ENCODE peak calls at places on chromosome 5, in nine cellular contexts. J, Y, N, M, V, H, I, F and W are unnamed samples.

GRCh38 chr5:123699571-123699970 is 187.6 kb downstream of the CSNK1G3 start:
- DNase-seq in M (no peak), J (no peak), F (no peak), N (no peak), V (no peak), H (no peak), I (no peak), Y (no peak), W (no peak)

GRCh38 chr5:163867738-163868137 is 362.3 kb downstream of the MAT2B start:
- DNase-seq in V (no peak), F (no peak), N (no peak), M (no peak), I (no peak), J (peak; percentile 71), Y (no peak), H (no peak), W (no peak)

GRCh38 chr5:55492449-55492848 is 42.3 kb downstream of the PLPP1 start:
- DNase-seq in N (no peak), I (no peak), H (no peak), V (no peak), J (no peak), Y (no peak), M (no peak), F (no peak), W (no peak)

GRCh38 chr5:112862085-112862484 is 998 bp downstream of the SRP19 start:
- DNase-seq in M (no peak), V (no peak), I (no peak), H (peak; percentile 27), J (no peak), N (no peak), F (no peak), Y (no peak), W (no peak)

GRCh38 chr5:132687995-132688394 is 14.2 kb downstream of the IL4 start:
- DNase-seq in Y (no peak), I (no peak), H (no peak), M (no peak), F (no peak), V (no peak), N (no peak), J (no peak), W (no peak)

GRCh38 chr5:173672891-173673290 is 56.4 kb upstream of the BOD1 start:
- DNase-seq in J (no peak), M (no peak), F (no peak), N (no peak), H (no peak), I (no peak), V (no peak), Y (peak; percentile 20), W (no peak)

GRCh38 chr5:57735754-57736153 is 253.1 kb upstream of the ACTBL2 start:
- DNase-seq in I (no peak), N (no peak), F (peak; percentile 86), V (no peak), J (peak; percentile 74), M (no peak), H (peak; percentile 84), Y (no peak), W (no peak)

GRCh38 chr5:109645591-109646236 is 44.0 kb upstream of the MAN2A1 start:
- DNase-seq in F (no peak), I (no peak), Y (no peak), M (peak; percentile 22), N (no peak), V (no peak), H (no peak), J (no peak), W (no peak)

GRCh38 chr5:32687167-32687831 is 23.8 kb upstream of the NPR3 start:
- DNase-seq in I (no peak), V (no peak), J (peak; percentile 74), Y (peak; percentile 64), N (peak; percentile 32), F (no peak), M (no peak), H (no peak), W (no peak)

GRCh38 chr5:74406844-74407243 is 233.7 kb downstream of the ENC1 start:
- DNase-seq in M (no peak), N (no peak), I (no peak), F (no peak), H (no peak), V (no peak), J (no peak), Y (no peak), W (no peak)

GRCh38 chr5:154519375-154519774 is 41.3 kb upstream of the HAND1 start:
- DNase-seq in F (peak; percentile 29), Y (no peak), H (no peak), M (no peak), N (no peak), V (no peak), I (no peak), J (peak; percentile 12), W (no peak)

GRCh38 chr5:10652151-10652550 is 88.3 kb downstream of the ANKRD33B start:
- DNase-seq in Y (peak; percentile 17), I (no peak), F (no peak), M (no peak), H (no peak), N (no peak), V (no peak), J (peak; percentile 15), W (no peak)

GRCh38 chr5:40356248-40356647 is 323.5 kb upstream of the PTGER4 start:
- DNase-seq in M (no peak), V (no peak), H (no peak), F (no peak), J (no peak), I (no peak), Y (no peak), N (no peak), W (no peak)

GRCh38 chr5:124253421-124253820 is 493.0 kb downstream of the ZNF608 start:
- DNase-seq in F (no peak), J (no peak), M (no peak), N (no peak), Y (no peak), H (no peak), I (no peak), V (no peak), W (no peak)

GRCh38 chr5:133562554-133562953 is 49.8 kb downstream of the FSTL4 start:
- DNase-seq in J (no peak), N (no peak), Y (no peak), H (no peak), V (no peak), F (no peak), I (no peak), M (no peak), W (no peak)

GRCh38 chr5:54761213-54761701 is 224.1 kb downstream of the ESM1 start:
- DNase-seq in F (peak; percentile 16), I (no peak), Y (no peak), M (no peak), N (no peak), J (peak; percentile 98), H (no peak), V (no peak), W (peak; percentile 44)

GRCh38 chr5:134129411-134130238 is 15.1 kb downstream of the TCF7 start:
- DNase-seq in N (no peak), I (no peak), V (no peak), F (no peak), J (no peak), H (no peak), M (no peak), Y (no peak), W (no peak)

GRCh38 chr5:157600252-157600651 is 24.7 kb upstream of the ADAM19 start:
- DNase-seq in F (no peak), N (no peak), Y (no peak), V (no peak), H (no peak), I (no peak), M (no peak), J (no peak), W (no peak)

GRCh38 chr5:69131304-69131703 is 35.6 kb upstream of the CCNB1 start:
- DNase-seq in M (no peak), I (no peak), N (no peak), H (no peak), F (no peak), J (no peak), V (no peak), Y (no peak), W (no peak)

GRCh38 chr5:120615967-120616645 is 152.0 kb downstream of the PRR16 start:
- DNase-seq in Y (no peak), J (peak; percentile 77), N (no peak), V (no peak), M (no peak), I (no peak), F (peak; percentile 67), H (peak; percentile 69), W (no peak)

GRCh38 chr5:81212211-81212687 is 20.9 kb upstream of the CKMT2 start:
- DNase-seq in J (no peak), M (no peak), I (no peak), V (no peak), F (peak; percentile 16), N (no peak), Y (peak; percentile 61), H (no peak), W (no peak)
- TF ChIP-seq CTCF in J (no peak), M (no peak), I (no peak), V (peak; percentile 11), F (peak; percentile 17), N (no peak), Y (no peak), H (no peak), W (no peak)

DNA sequence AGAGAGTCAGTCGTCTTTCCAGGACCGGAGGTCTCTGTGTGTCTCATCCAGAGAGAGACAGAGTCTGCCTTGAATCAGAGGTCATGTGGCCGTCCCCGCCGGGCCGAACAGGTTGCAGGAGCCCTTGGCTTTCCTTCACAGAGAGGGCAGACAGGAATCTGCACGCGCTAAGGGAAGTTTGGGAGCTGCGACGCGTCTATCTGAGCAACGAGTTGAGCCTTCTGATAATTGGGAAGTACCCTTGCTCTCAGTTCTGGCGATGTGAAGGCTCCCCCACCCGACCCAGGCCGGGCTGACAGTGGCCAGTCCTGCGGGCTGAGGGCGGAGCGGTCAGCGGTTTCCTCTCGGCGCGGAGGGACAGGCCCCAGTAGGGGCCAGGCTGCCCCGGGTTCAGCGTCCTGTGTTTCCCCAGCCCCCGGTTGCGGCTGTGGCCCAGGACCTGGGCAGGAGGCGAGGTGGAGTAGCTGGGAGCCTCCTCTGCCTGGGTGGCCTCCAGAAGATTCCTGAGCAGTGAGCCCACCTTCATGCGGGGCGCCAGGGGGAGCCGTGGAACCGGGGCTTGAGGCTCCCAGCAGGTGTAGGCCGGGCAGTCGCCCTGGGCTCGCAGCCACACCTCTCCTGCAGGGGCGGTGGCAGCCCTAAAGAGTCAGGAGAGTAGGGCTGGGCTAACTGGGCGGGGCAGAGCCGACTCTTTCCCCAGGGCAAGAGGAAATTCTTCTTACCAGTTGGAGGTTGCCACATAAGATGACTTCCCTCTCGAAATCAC is 13.8 kb downstream of the NR2F1 start:
- DNase-seq in M (no peak), V (no peak), F (no peak), Y (peak; percentile 43), J (no peak), H (peak; percentile 77), I (no peak), N (no peak), W (no peak)
- TF ChIP-seq CTCF in M (peak; percentile 18), V (no peak), F (no peak), Y (no peak), J (no peak), H (no peak), I (no peak), N (no peak), W (no peak)

GRCh38 chr5:176396330-176396729 is 7.8 kb downstream of the HIGD2A start:
- DNase-seq in F (no peak), Y (no peak), H (no peak), I (no peak), M (peak; percentile 23), J (no peak), V (no peak), N (no peak), W (no peak)
- TF ChIP-seq CTCF in F (no peak), Y (no peak), H (no peak), I (no peak), M (no peak), J (no peak), V (no peak), N (no peak), W (no peak)

GRCh38 chr5:150613991-150614650 is 26.3 kb upstream of the SYNPO start:
- DNase-seq in M (no peak), J (no peak), F (no peak), N (no peak), V (no peak), H (no peak), Y (no peak), I (no peak), W (no peak)
- TF ChIP-seq CTCF in M (peak; percentile 35), J (peak; percentile 12), F (peak; percentile 17), N (no peak), V (no peak), H (no peak), Y (no peak), I (no peak), W (no peak)